ENCODE peak calls at places on chromosome 6, in ten cellular contexts. F is right lobe of liver, D is spleen, V is uterus, X is fibroblast of lung, T is HepG2, S is body of pancreas, O is HCT116, Z is left ventricle myocardium inferior, Q is SK-N-SH. N is an unnamed sample.

GRCh38 chr6:149897015-149897697 is 757 bp downstream of the RAET1E start:
- DNase-seq in O (peak; percentile 23), V (peak; percentile 89), Q (no peak), S (peak; percentile 61), F (peak; percentile 78), D (peak; percentile 69), Z (peak; percentile 83), T (no peak), X (peak; percentile 89), N (peak; percentile 63)

GRCh38 chr6:117546674-117547073 is 55.6 kb downstream of the GOPC start:
- DNase-seq in D (no peak), Z (no peak), V (no peak), Q (no peak), X (no peak), F (no peak), O (no peak), T (no peak), S (no peak), N (no peak)

GRCh38 chr6:17179246-17180073 is 77.6 kb downstream of the STMND1 start:
- DNase-seq in Z (no peak), T (no peak), Q (no peak), X (peak; percentile 67), F (no peak), D (no peak), V (no peak), S (no peak), O (no peak), N (no peak)

GRCh38 chr6:148367418-148368024 is 24.9 kb downstream of the SASH1 start:
- DNase-seq in X (peak; percentile 34), D (no peak), O (no peak), S (peak; percentile 38), Z (peak; percentile 58), T (no peak), F (peak; percentile 62), V (peak; percentile 70), Q (no peak), N (peak; percentile 38)

GRCh38 chr6:107331409-107332386 is 127.7 kb downstream of the PDSS2 start:
- DNase-seq in V (no peak), D (no peak), S (no peak), Z (no peak), Q (no peak), F (no peak), T (peak; percentile 50), X (peak; percentile 36), O (no peak), N (no peak)

GRCh38 chr6:90462102-90462501 is 124.8 kb downstream of the MAP3K7 start:
- DNase-seq in D (no peak), Z (no peak), O (no peak), V (no peak), X (no peak), F (no peak), Q (no peak), S (no peak), T (no peak), N (no peak)

GRCh38 chr6:108874470-108875160 is 26.4 kb downstream of the ARMC2 start:
- DNase-seq in T (no peak), F (no peak), D (no peak), S (peak; percentile 43), V (peak; percentile 66), Z (no peak), X (peak; percentile 13), O (no peak), Q (no peak), N (no peak)

GRCh38 chr6:80607814-80608391 is 501.4 kb downstream of the BCKDHB start:
- DNase-seq in O (no peak), T (no peak), Q (no peak), Z (no peak), V (no peak), X (peak; percentile 95), S (peak; percentile 8), D (no peak), F (no peak), N (peak; percentile 68)

GRCh38 chr6:75813476-75814250 is 64.6 kb downstream of the MYO6 start:
- DNase-seq in X (no peak), F (no peak), T (no peak), Q (no peak), D (no peak), Z (no peak), V (no peak), O (no peak), S (no peak), N (no peak)

GRCh38 chr6:74939309-74939708 is 266.5 kb downstream of the COL12A1 start:
- DNase-seq in Z (no peak), F (no peak), S (no peak), D (no peak), X (no peak), O (peak; percentile 49), T (no peak), V (no peak), Q (no peak), N (no peak)

GRCh38 chr6:40789143-40789764 is 202.1 kb upstream of the LRFN2 start:
- DNase-seq in O (no peak), F (no peak), D (no peak), S (no peak), Z (no peak), V (no peak), X (no peak), T (no peak), Q (peak; percentile 42), N (no peak)

GRCh38 chr6:3601570-3601969 is 144.7 kb upstream of the SLC22A23 start:
- DNase-seq in Q (no peak), F (no peak), V (no peak), D (no peak), S (no peak), T (no peak), O (no peak), Z (no peak), X (no peak), N (no peak)

GRCh38 chr6:277746-278145 is 14.5 kb upstream of the DUSP22 start:
- DNase-seq in V (no peak), S (no peak), T (no peak), X (no peak), Z (no peak), Q (no peak), F (no peak), D (no peak), O (no peak), N (no peak)

GRCh38 chr6:105981002-105981887 is 104.9 kb upstream of the PRDM1 start:
- DNase-seq in S (no peak), D (peak; percentile 87), Z (peak; percentile 16), X (peak; percentile 33), T (no peak), V (no peak), Q (peak; percentile 27), O (no peak), F (peak; percentile 43), N (no peak)

GRCh38 chr6:97275809-97276208 is 7.2 kb downstream of the MMS22L start:
- DNase-seq in V (no peak), X (no peak), S (no peak), O (no peak), Q (no peak), T (no peak), D (no peak), F (no peak), Z (no peak), N (no peak)

GRCh38 chr6:157615411-157615763 is 207.7 kb upstream of the SNX9 start:
- DNase-seq in X (no peak), D (no peak), Z (no peak), Q (no peak), V (no peak), S (no peak), F (no peak), T (no peak), O (no peak), N (no peak)
- H3K27ac ChIP-seq in X (no peak overlapping the region), D (peak overlapping the region; percentile 70), Z (no peak overlapping the region), Q (no peak overlapping the region), V (peak overlapping the region; percentile 84), S (no peak overlapping the region), F (no peak overlapping the region), T (peak overlapping the region; percentile 68), O (no peak overlapping the region), N (no peak overlapping the region)

GRCh38 chr6:159997498-159998101 is 28.7 kb downstream of the IGF2R start:
- DNase-seq in O (no peak), T (peak; percentile 59), V (no peak), S (no peak), Z (no peak), F (no peak), X (no peak), Q (no peak), D (no peak), N (no peak)

GRCh38 chr6:159998543-159998942 is 29.7 kb downstream of the IGF2R start:
- DNase-seq in T (no peak), X (no peak), D (no peak), V (no peak), Q (no peak), S (no peak), O (no peak), Z (no peak), F (no peak), N (no peak)

GRCh38 chr6:159995405-159995804 is 26.5 kb downstream of the IGF2R start:
- DNase-seq in V (no peak), Z (no peak), D (no peak), O (no peak), T (no peak), X (no peak), F (no peak), S (no peak), Q (no peak), N (no peak)

GRCh38 chr6:159996087-159996622 is 27.3 kb downstream of the IGF2R start:
- DNase-seq in T (no peak), F (no peak), X (no peak), Q (no peak), D (no peak), Z (no peak), V (no peak), S (no peak), O (no peak), N (no peak)

GRCh38 chr6:159996626-159997497 is 28.0 kb downstream of the IGF2R start:
- DNase-seq in O (no peak), D (peak; percentile 57), S (no peak), T (no peak), Q (no peak), Z (no peak), F (no peak), V (no peak), X (no peak), N (no peak)
- H3K9me3 ChIP-seq in O (no peaks in the 10 kb centered on the region), D (peaks cover 7% of the 10 kb centered on the region), S (no peaks in the 10 kb centered on the region), T (no peaks in the 10 kb centered on the region), Q (no peaks in the 10 kb centered on the region), Z (peaks cover 9% of the 10 kb centered on the region), F (no peaks in the 10 kb centered on the region), V (no peaks in the 10 kb centered on the region), X (no peaks in the 10 kb centered on the region), N (no peaks in the 10 kb centered on the region)

DNA sequence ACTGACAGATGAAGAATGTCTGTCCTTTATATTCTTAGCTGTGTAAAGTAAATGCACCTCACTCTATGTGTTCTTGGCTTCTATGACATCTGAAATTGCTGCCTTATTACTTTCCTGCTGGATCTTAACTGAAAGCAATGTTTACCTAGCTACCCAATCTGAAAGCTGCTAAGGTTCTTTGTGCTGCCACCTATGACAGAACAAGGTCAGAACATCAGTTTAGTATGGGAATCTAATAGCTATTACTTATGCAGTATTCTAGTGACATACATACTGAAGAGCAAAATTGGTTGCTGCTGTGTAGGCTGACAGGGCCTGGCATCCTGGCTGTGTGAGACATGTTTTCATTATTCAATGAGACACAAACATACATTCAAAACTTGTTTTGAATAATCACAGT is 444.0 kb downstream of the KHDRBS2 start:
- DNase-seq in S (no peak), T (no peak), X (no peak), O (no peak), V (no peak), Q (no peak), Z (no peak), D (no peak), F (no peak), N (no peak)
- TF ChIP-seq CTCF in S (no peak), T (no peak), X (no peak), O (no peak), V (no peak), Q (no peak), Z (no peak), D (no peak), F (no peak), N (no peak)

GRCh38 chr6:35016417-35017221 is 124.5 kb downstream of the TCP11 start:
- DNase-seq in V (peak; percentile 65), T (no peak), O (no peak), D (no peak), S (peak; percentile 36), X (peak; percentile 69), F (peak; percentile 50), Q (no peak), Z (peak; percentile 58), N (peak; percentile 80)
- H3K27ac ChIP-seq in V (peak overlapping the region; percentile 87), T (no peak overlapping the region), O (no peak overlapping the region), D (peak overlapping the region; percentile 86), S (peak overlapping the region; percentile 23), X (peak overlapping the region; percentile 64), F (peak overlapping the region; percentile 84), Q (no peak overlapping the region), Z (peak overlapping the region; percentile 96), N (peak overlapping the region; percentile 81)